ENCODE peak calls at places on chromosomes 1 and 21, in six cellular contexts. B is CD8-positive, alpha-beta memory T cell; S is body of pancreas; K is WERI-Rb-1; Z is fibroblast of lung; V is pancreas. R is an unnamed sample. For H3K9me3, the result is how much of the 10 kb centered on the place peaks cover.

GRCh38 chr21:29661672-29662442 is 277.9 kb downstream of the GRIK1 start:
- DNase-seq in B (no peak), S (no peak), K (no peak), Z (no peak), V (no peak), R (no peak)

GRCh38 chr1:9537863-9538668 is 1.2 kb upstream of the SLC25A33 start:
- DNase-seq in B (no peak), S (peak), K (peak), Z (no peak), V (no peak), R (no peak)

GRCh38 chr1:8671313-8671917 is 146.0 kb downstream of the RERE start:
- DNase-seq in B (peak), S (peak), K (peak), Z (peak), V (no peak), R (no peak)

GRCh38 chr1:103459385-103459784 is 66.1 kb upstream of the RNPC3 start:
- DNase-seq in B (no peak), S (no peak), K (no peak), Z (no peak), V (no peak), R (no peak)

GRCh38 chr1:28078680-28079626 is 9.5 kb downstream of the EYA3 start:
- DNase-seq in B (no peak), S (no peak), K (no peak), Z (peak), V (no peak), R (no peak)

GRCh38 chr1:113834716-113835115 is 22.4 kb upstream of the RSBN1 start:
- DNase-seq in B (no peak), S (no peak), K (no peak), Z (no peak), V (no peak), R (no peak)

GRCh38 chr1:221604948-221605347 is 136.9 kb downstream of the DUSP10 start:
- DNase-seq in B (no peak), S (no peak), K (no peak), Z (no peak), V (no peak), R (no peak)

GRCh38 chr1:206628916-206629315 is 6.4 kb upstream of the DYRK3 start:
- DNase-seq in B (no peak), S (no peak), K (no peak), Z (no peak), V (no peak), R (no peak)

GRCh38 chr1:13878001-13878400 is 178.0 kb downstream of the PRDM2 start:
- DNase-seq in B (no peak), S (no peak), K (no peak), Z (no peak), V (no peak), R (no peak)

GRCh38 chr1:222037720-222038119 is 295.8 kb upstream of the DUSP10 start:
- DNase-seq in B (no peak), S (no peak), K (no peak), Z (no peak), V (no peak), R (no peak)

GRCh38 chr1:100077525-100077924 is 55.2 kb downstream of the SASS6 start:
- DNase-seq in B (no peak), S (no peak), K (no peak), Z (no peak), V (no peak), R (no peak)

GRCh38 chr1:92945748-92946270 is 15.5 kb downstream of the DIPK1A start:
- DNase-seq in B (no peak), S (no peak), K (no peak), Z (no peak), V (no peak), R (no peak)

GRCh38 chr1:54227836-54228435 is 28.0 kb downstream of the MRPL37 start:
- DNase-seq in B (no peak), S (no peak), K (no peak), Z (no peak), V (no peak), R (no peak)

GRCh38 chr1:151131832-151132675 is 14.4 kb downstream of the SEMA6C start:
- DNase-seq in B (no peak), S (no peak), K (no peak), Z (no peak), V (no peak), R (no peak)

GRCh38 chr1:186888367-186888766 is 59.6 kb downstream of the PLA2G4A start:
- DNase-seq in B (no peak), S (no peak), K (no peak), Z (no peak), V (no peak), R (no peak)

GRCh38 chr1:59664167-59664566 is 150.6 kb upstream of the HOOK1 start:
- DNase-seq in B (no peak), S (no peak), K (no peak), Z (no peak), V (no peak), R (no peak)

GRCh38 chr1:212485895-212486590 is 53.3 kb downstream of the NENF start:
- DNase-seq in B (no peak), S (peak), K (peak), Z (peak), V (no peak), R (no peak)

GRCh38 chr1:85473390-85473789 is 8.4 kb upstream of the DDAH1 start:
- DNase-seq in B (no peak), S (no peak), K (no peak), Z (peak), V (no peak), R (no peak)

GRCh38 chr1:223341111-223341510 is 22.9 kb downstream of the SUSD4 start:
- DNase-seq in B (no peak), S (peak), K (peak), Z (peak), V (peak), R (no peak)

GRCh38 chr1:207933205-207933800 is 22.4 kb upstream of the CD34 start:
- DNase-seq in B (no peak), S (no peak), K (no peak), Z (no peak), V (no peak), R (no peak)

GRCh38 chr1:167412072-167412471 is 106.3 kb downstream of the CD247 start:
- DNase-seq in B (no peak), S (peak), K (no peak), Z (no peak), V (peak), R (no peak)

GRCh38 chr1:204087893-204088528 is 15.1 kb downstream of the SOX13 start:
- DNase-seq in B (no peak), S (peak), K (no peak), Z (no peak), V (peak), R (no peak)

GRCh38 chr1:151756291-151756690 is 7.0 kb downstream of the MRPL9 start:
- DNase-seq in B (no peak), S (no peak), K (no peak), Z (peak), V (no peak), R (no peak)

GRCh38 chr1:1067284-1068076 is 6.6 kb downstream of the RNF223 start:
- DNase-seq in B (no peak), S (peak), K (no peak), Z (no peak), V (peak), R (no peak)

GRCh38 chr1:12368646-12369045 is 138.8 kb downstream of the VPS13D start:
- DNase-seq in B (no peak), S (no peak), K (no peak), Z (no peak), V (no peak), R (no peak)

GRCh38 chr1:6819641-6820040 is 34.4 kb downstream of the CAMTA1 start:
- DNase-seq in B (no peak), S (no peak), K (no peak), Z (peak), V (no peak), R (no peak)

GRCh38 chr1:214018605-214019268 is 31.0 kb downstream of the PROX1 start:
- DNase-seq in B (no peak), S (no peak), K (no peak), Z (no peak), V (no peak), R (no peak)

GRCh38 chr1:25945756-25946155 is 39.5 kb upstream of the STMN1 start:
- DNase-seq in B (no peak), S (no peak), K (no peak), Z (no peak), V (no peak), R (no peak)

GRCh38 chr1:21927531-21928237 is 9.4 kb downstream of the HSPG2 start:
- DNase-seq in B (no peak), S (no peak), K (no peak), Z (peak), V (no peak), R (no peak)

GRCh38 chr21:39525129-39525528 is 73.4 kb downstream of the SH3BGR start:
- DNase-seq in B (no peak), S (no peak), K (no peak), Z (no peak), V (no peak), R (no peak)

GRCh38 chr21:24852610-24853195 is 754.6 kb downstream of the MRPL39 start:
- DNase-seq in B (no peak), S (no peak), K (no peak), Z (no peak), V (no peak), R (no peak)

GRCh38 chr1:10962483-10962882 is 50.0 kb upstream of the TARDBP start:
- DNase-seq in B (no peak), S (peak), K (peak), Z (no peak), V (peak), R (no peak)

GRCh38 chr1:12604114-12604874 is 13.7 kb downstream of the DHRS3 start:
- DNase-seq in B (peak), S (peak), K (peak), Z (peak), V (no peak), R (peak)

GRCh38 chr21:34122047-34122446 is 48.7 kb downstream of the MRPS6 start:
- DNase-seq in B (no peak), S (peak), K (no peak), Z (no peak), V (no peak), R (no peak)

GRCh38 chr1:238832106-238832505 is 554.3 kb upstream of the CHRM3 start:
- DNase-seq in B (no peak), S (no peak), K (no peak), Z (no peak), V (no peak), R (no peak)

GRCh38 chr1:2867861-2868260 is 66.4 kb upstream of the TTC34 start:
- DNase-seq in B (no peak), S (no peak), K (no peak), Z (no peak), V (peak), R (no peak)
- H3K9me3 ChIP-seq in B (under half), S (under half), K (under half), Z (under half), V (under half), R (under half)

DNA sequence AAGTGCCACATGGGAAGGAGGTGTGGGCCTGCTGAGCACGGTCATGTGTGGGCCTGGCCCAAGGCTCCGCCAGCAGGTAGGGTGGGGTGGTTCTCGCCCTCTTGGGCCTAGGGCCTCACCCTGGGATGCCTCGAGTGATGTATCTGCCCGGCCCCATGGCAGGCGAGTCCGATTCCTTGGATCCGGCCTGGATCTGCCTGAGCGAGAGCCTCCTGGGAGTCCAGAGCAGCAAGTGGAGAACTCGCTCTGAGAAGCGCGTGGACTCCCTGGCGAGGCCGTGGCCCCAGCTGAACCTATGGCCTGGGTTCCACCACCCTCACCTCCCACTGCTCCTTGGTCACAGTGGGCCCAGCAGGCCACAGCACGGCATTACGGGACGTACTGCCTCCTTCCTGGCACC is 8.2 kb upstream of the TTC34 start:
- DNase-seq in B (no peak), S (no peak), K (no peak), Z (no peak), V (no peak), R (no peak)
- H3K9me3 ChIP-seq in B (under half), S (under half), K (under half), Z (under half), V (under half), R (under half)

GRCh38 chr21:38220270-38220737 is 36.5 kb upstream of the KCNJ15 start:
- DNase-seq in B (no peak), S (no peak), K (no peak), Z (peak), V (no peak), R (no peak)
- H3K9me3 ChIP-seq in B (under half), S (under half), K (under half), Z (under half), V (under half), R (under half)

DNA sequence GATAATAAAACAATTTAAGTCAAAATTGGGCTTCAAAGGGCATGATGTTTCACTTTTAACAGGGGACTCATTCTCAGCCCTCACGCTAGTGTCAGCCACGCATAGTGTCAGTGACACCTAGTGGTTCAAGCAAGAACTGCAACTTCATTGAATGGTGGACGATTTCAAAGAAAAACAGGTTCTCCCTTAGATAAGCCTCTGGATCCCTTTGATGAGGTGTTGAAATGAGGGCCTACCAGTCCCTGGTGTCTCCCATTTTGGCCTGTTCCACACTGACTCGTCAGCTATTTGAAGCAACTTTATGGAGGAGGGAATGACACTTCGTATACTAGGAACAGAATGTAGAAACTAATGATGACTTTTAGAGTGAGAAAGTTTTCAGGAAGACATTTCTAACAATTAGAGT is 56.2 kb downstream of the FCRL5 start:
- DNase-seq in B (peak), S (peak), K (peak), Z (peak), V (no peak), R (no peak)
- H3K9me3 ChIP-seq in B (under half), S (under half), K (under half), Z (under half), V (under half), R (under half)